ENCODE peak calls at places on chromosomes 4 and X, in four cellular contexts. One of them, this sample, is unnamed.

GRCh38 chrX:63686878-63687714 is 97.9 kb downstream of the ARHGEF9 start:
- DNase-seq in HepG2: peak
- DNase-seq in K562: peak
- DNase-seq in GM12878: peak
- DNase-seq in this sample: peak

GRCh38 chrX:46978341-46979291 is 66.4 kb downstream of the JADE3 start:
- DNase-seq in GM12878: peak
- DNase-seq in HepG2: peak
- DNase-seq in K562: peak
- DNase-seq in this sample: peak

GRCh38 chr4:150140774-150141400 is 62.6 kb downstream of the DCLK2 start:
- DNase-seq in HepG2: no peak
- DNase-seq in K562: no peak
- DNase-seq in GM12878: no peak
- DNase-seq in this sample: no peak

GRCh38 chrX:39988496-39988895 is 109.3 kb downstream of the BCOR start:
- DNase-seq in K562: no peak
- DNase-seq in GM12878: no peak
- DNase-seq in HepG2: no peak
- DNase-seq in this sample: no peak

GRCh38 chr4:180932365-180933001 is 1310.7 kb upstream of the TENM3 start:
- DNase-seq in GM12878: no peak
- DNase-seq in HepG2: no peak
- DNase-seq in K562: no peak
- DNase-seq in this sample: no peak

GRCh38 chrX:7927259-7928167 is at the start of gene PNPLA4:
- DNase-seq in GM12878: peak
- DNase-seq in K562: peak
- DNase-seq in HepG2: peak
- DNase-seq in this sample: peak

GRCh38 chr4:55172694-55173287 is 47.4 kb upstream of the KDR start:
- DNase-seq in GM12878: no peak
- DNase-seq in HepG2: no peak
- DNase-seq in K562: no peak
- DNase-seq in this sample: no peak

GRCh38 chr4:67700119-67700873 is 659 bp downstream of the UBA6 start:
- DNase-seq in GM12878: no peak
- DNase-seq in HepG2: no peak
- DNase-seq in K562: no peak
- DNase-seq in this sample: no peak

GRCh38 chr4:513327-513726 is 14.3 kb downstream of the PIGG start:
- DNase-seq in HepG2: no peak
- DNase-seq in GM12878: no peak
- DNase-seq in K562: no peak
- DNase-seq in this sample: no peak
- TF ChIP-seq BRCA1 in HepG2: no peak
- TF ChIP-seq BRCA1 in GM12878: no peak
- TF ChIP-seq BRCA1 in K562: no peak
- TF ChIP-seq BRCA1 in this sample: no peak

GRCh38 chrX:106171293-106171692 is 3.2 kb downstream of the PWWP3B start:
- DNase-seq in HepG2: no peak
- DNase-seq in GM12878: no peak
- DNase-seq in K562: no peak
- DNase-seq in this sample: no peak

GRCh38 chrX:106168107-106168506 is at the start of gene PWWP3B:
- DNase-seq in HepG2: no peak
- DNase-seq in GM12878: no peak
- DNase-seq in K562: no peak
- DNase-seq in this sample: no peak

GRCh38 chrX:106170318-106170717 is 2.2 kb downstream of the PWWP3B start:
- DNase-seq in HepG2: no peak
- DNase-seq in GM12878: no peak
- DNase-seq in K562: no peak
- DNase-seq in this sample: no peak
- TF ChIP-seq MAX in HepG2: no peak
- TF ChIP-seq MAX in GM12878: no peak
- TF ChIP-seq MAX in K562: no peak
- TF ChIP-seq MAX in this sample: no peak

GRCh38 chr4:165327211-165328100 is at the start of gene MSMO1:
- DNase-seq in GM12878: peak
- DNase-seq in K562: peak
- DNase-seq in HepG2: peak
- DNase-seq in this sample: peak

GRCh38 chr4:165328101-165328425 is 594 bp downstream of the MSMO1 start:
- DNase-seq in GM12878: no peak
- DNase-seq in HepG2: no peak
- DNase-seq in K562: no peak
- DNase-seq in this sample: no peak

GRCh38 chr4:165330071-165330470 is 2.6 kb downstream of the MSMO1 start:
- DNase-seq in K562: no peak
- DNase-seq in GM12878: no peak
- DNase-seq in HepG2: no peak
- DNase-seq in this sample: no peak

GRCh38 chr4:165326831-165327210 is 648 bp upstream of the MSMO1 start:
- DNase-seq in GM12878: no peak
- DNase-seq in K562: peak
- DNase-seq in HepG2: peak
- DNase-seq in this sample: no peak

GRCh38 chr4:165328708-165329107 is 1.2 kb downstream of the MSMO1 start:
- DNase-seq in GM12878: no peak
- DNase-seq in HepG2: peak
- DNase-seq in K562: no peak
- DNase-seq in this sample: no peak
- TF ChIP-seq BRCA1 in GM12878: no peak
- TF ChIP-seq BRCA1 in HepG2: no peak
- TF ChIP-seq BRCA1 in K562: no peak
- TF ChIP-seq BRCA1 in this sample: no peak

DNA sequence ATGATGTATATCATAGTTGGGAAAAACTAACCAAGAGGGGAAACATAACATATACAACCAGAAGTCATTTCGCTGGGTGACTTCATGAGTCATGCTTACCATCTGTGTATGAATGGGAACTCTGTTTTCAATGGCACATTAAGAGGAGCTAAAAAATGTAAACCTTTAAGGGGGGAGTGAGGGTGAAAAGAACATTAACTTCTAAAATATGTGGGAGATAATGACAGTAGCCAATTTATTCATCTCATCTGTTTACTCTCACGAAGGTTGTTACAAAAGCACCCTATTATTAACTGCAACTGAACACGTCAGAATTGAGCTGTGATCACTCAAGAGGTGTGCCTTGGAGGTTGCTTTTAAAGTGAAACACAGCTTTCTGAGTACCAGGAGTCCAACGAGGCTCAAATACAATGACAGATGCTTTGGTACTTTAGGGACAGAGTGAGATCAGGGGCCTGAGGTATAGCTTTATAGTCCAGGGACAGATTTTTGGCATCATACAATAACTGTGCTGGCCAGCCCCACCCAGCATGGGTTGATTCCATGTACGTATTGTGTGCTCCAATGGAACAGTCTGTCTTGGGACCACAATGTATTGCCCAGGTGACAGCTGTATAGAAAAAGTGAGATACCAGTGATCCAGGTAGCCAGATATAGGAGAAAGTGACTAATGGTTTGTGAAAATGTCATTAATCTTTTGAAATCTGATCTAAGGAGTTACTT is 107.3 kb downstream of the AMMECR1 start:
- DNase-seq in GM12878: no peak
- DNase-seq in HepG2: peak
- DNase-seq in K562: peak
- DNase-seq in this sample: no peak
- TF ChIP-seq MAX in GM12878: no peak
- TF ChIP-seq MAX in HepG2: no peak
- TF ChIP-seq MAX in K562: no peak
- TF ChIP-seq MAX in this sample: no peak

DNA sequence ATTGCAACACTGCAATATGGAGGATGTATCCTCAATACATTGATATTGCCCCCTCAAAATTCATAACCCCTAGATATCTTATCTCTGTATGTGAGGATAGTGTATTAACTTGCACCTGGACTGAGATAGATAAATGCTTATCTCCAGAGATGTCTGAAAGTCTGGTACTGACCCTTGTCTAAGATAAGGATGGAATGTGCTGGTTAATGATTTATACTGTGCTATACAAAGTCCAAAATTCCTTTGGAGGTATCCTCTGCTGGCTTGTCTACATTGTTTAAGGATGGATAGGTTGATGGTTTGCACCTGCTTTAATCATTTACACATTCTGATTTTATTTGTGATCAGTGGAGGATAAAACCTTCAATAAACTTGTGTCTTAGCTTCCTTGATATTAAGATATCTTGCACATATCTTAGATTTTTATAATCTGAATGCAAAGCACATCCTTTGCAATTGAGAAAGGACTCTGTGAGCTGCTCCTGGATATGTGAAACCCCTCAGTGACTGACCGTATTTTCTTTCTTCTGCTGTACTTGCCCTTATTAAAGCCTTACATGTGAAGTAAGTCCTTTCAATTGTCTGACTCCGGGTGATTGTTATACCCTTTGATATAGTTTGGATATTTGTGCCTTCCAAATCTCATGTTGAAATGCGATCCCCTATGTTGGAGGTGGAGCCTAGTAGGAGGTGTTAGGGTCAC is 430.3 kb upstream of the MAOA start:
- DNase-seq in GM12878: no peak
- DNase-seq in K562: no peak
- DNase-seq in HepG2: peak
- DNase-seq in this sample: no peak
- TF ChIP-seq BRCA1 in GM12878: no peak
- TF ChIP-seq BRCA1 in K562: no peak
- TF ChIP-seq BRCA1 in HepG2: no peak
- TF ChIP-seq BRCA1 in this sample: no peak

GRCh38 chr4:40954119-40954668 is 204.4 kb downstream of the NSUN7 start:
- DNase-seq in HepG2: no peak
- DNase-seq in K562: no peak
- DNase-seq in GM12878: no peak
- DNase-seq in this sample: no peak
- TF ChIP-seq MAX in HepG2: no peak
- TF ChIP-seq MAX in K562: no peak
- TF ChIP-seq MAX in GM12878: no peak
- TF ChIP-seq MAX in this sample: no peak

GRCh38 chr4:24195976-24196736 is 306.3 kb upstream of the PPARGC1A start:
- DNase-seq in GM12878: no peak
- DNase-seq in K562: no peak
- DNase-seq in HepG2: no peak
- DNase-seq in this sample: no peak
- TF ChIP-seq BRCA1 in GM12878: no peak
- TF ChIP-seq BRCA1 in K562: no peak
- TF ChIP-seq BRCA1 in HepG2: no peak
- TF ChIP-seq BRCA1 in this sample: no peak

GRCh38 chr4:1970926-1971325 is 37.8 kb downstream of the NELFA start:
- DNase-seq in GM12878: no peak
- DNase-seq in K562: no peak
- DNase-seq in HepG2: no peak
- DNase-seq in this sample: no peak
- TF ChIP-seq MAX in GM12878: no peak
- TF ChIP-seq MAX in K562: no peak
- TF ChIP-seq MAX in HepG2: no peak
- TF ChIP-seq MAX in this sample: no peak

This sample was measured in H1.